ENCODE peak calls at places on chromosomes 2 and 18, in ten cellular contexts. One of them, this sample, is unnamed.

GRCh38 chr2:52117299-52117698 is 1085.4 kb upstream of the NRXN1 start:
- DNase-seq in stomach: no peak
- DNase-seq in prostate gland: no peak
- DNase-seq in Peyer's patch: no peak
- DNase-seq in GM12891: no peak
- DNase-seq in IMR-90: peak; percentile 74
- DNase-seq in A549: no peak
- DNase-seq in heart left ventricle: no peak
- DNase-seq in body of pancreas: no peak
- DNase-seq in endothelial cell of umbilical vein: no peak
- DNase-seq in this sample: no peak

GRCh38 chr18:75639468-75639831 is 211.9 kb upstream of the SMIM21 start:
- DNase-seq in IMR-90: no peak
- DNase-seq in Peyer's patch: no peak
- DNase-seq in A549: no peak
- DNase-seq in body of pancreas: no peak
- DNase-seq in GM12891: no peak
- DNase-seq in endothelial cell of umbilical vein: no peak
- DNase-seq in stomach: no peak
- DNase-seq in prostate gland: no peak
- DNase-seq in heart left ventricle: no peak
- DNase-seq in this sample: no peak

GRCh38 chr2:199740111-199740428 is 110.9 kb downstream of the FTCDNL1 start:
- DNase-seq in heart left ventricle: no peak
- DNase-seq in prostate gland: peak; percentile 22
- DNase-seq in IMR-90: no peak
- DNase-seq in GM12891: no peak
- DNase-seq in body of pancreas: no peak
- DNase-seq in A549: no peak
- DNase-seq in stomach: no peak
- DNase-seq in Peyer's patch: no peak
- DNase-seq in endothelial cell of umbilical vein: no peak
- DNase-seq in this sample: no peak

GRCh38 chr2:219308142-219309093 is 783 bp downstream of the PTPRN start:
- DNase-seq in heart left ventricle: peak; percentile 73
- DNase-seq in GM12891: peak; percentile 71
- DNase-seq in stomach: peak; percentile 52
- DNase-seq in prostate gland: no peak
- DNase-seq in body of pancreas: peak; percentile 63
- DNase-seq in A549: peak; percentile 70
- DNase-seq in endothelial cell of umbilical vein: peak; percentile 38
- DNase-seq in Peyer's patch: no peak
- DNase-seq in IMR-90: peak; percentile 65
- DNase-seq in this sample: peak; percentile 91

GRCh38 chr2:162184362-162184761 is 32.3 kb upstream of the GCG start:
- DNase-seq in body of pancreas: no peak
- DNase-seq in IMR-90: no peak
- DNase-seq in A549: no peak
- DNase-seq in prostate gland: no peak
- DNase-seq in GM12891: no peak
- DNase-seq in Peyer's patch: no peak
- DNase-seq in endothelial cell of umbilical vein: no peak
- DNase-seq in stomach: no peak
- DNase-seq in heart left ventricle: no peak
- DNase-seq in this sample: no peak

GRCh38 chr2:43345391-43345813 is 119.0 kb upstream of the ZFP36L2 start:
- DNase-seq in endothelial cell of umbilical vein: peak; percentile 36
- DNase-seq in A549: no peak
- DNase-seq in IMR-90: no peak
- DNase-seq in heart left ventricle: peak; percentile 57
- DNase-seq in prostate gland: no peak
- DNase-seq in body of pancreas: no peak
- DNase-seq in GM12891: no peak
- DNase-seq in Peyer's patch: no peak
- DNase-seq in stomach: no peak
- DNase-seq in this sample: no peak

GRCh38 chr2:191797937-191798873 is 48.7 kb downstream of the CAVIN2 start:
- DNase-seq in heart left ventricle: no peak
- DNase-seq in body of pancreas: no peak
- DNase-seq in prostate gland: no peak
- DNase-seq in A549: no peak
- DNase-seq in Peyer's patch: no peak
- DNase-seq in GM12891: no peak
- DNase-seq in endothelial cell of umbilical vein: no peak
- DNase-seq in stomach: no peak
- DNase-seq in IMR-90: no peak
- DNase-seq in this sample: no peak

GRCh38 chr2:12463189-12463588 is 253.5 kb upstream of the TRIB2 start:
- DNase-seq in body of pancreas: no peak
- DNase-seq in Peyer's patch: no peak
- DNase-seq in prostate gland: no peak
- DNase-seq in stomach: no peak
- DNase-seq in GM12891: no peak
- DNase-seq in IMR-90: no peak
- DNase-seq in A549: no peak
- DNase-seq in endothelial cell of umbilical vein: no peak
- DNase-seq in heart left ventricle: no peak
- DNase-seq in this sample: no peak

DNA sequence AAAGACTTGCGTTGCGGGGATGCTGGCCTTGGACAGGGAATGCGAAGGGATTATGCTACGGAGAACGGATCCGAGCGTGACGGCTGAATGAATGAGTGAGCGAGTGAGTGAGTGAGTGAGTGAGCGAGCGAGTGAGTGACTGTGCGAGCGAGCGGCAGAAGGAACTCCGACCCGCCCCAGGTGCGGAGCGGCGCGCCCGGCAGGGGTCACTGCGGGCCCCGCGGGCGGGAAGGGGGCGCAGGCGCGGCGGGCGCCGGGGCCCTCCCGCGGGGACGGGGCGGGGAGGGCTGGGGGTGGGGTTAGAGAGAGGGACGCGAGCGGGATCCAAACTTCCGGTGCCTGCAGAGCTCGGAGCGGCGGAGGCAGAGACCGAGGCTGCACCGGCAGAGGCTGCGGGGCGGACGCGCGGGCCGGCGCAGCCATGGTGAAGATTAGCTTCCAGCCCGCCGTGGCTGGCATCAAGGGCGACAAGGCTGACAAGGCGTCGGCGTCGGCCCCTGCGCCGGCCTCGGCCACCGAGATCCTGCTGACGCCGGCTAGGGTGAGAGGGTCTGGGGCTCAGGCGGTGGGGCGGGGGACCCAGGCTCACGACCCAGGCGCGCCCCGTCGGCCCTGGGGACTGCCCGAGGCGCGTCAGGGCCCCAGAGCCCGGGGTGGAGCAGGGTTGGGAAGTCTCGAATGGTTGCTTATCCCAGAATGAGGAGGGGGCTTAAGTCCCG is at the start of gene ITM2C:
- DNase-seq in heart left ventricle: peak; percentile 70
- DNase-seq in stomach: peak; percentile 75
- DNase-seq in Peyer's patch: peak; percentile 72
- DNase-seq in GM12891: peak; percentile 88
- DNase-seq in body of pancreas: peak; percentile 72
- DNase-seq in endothelial cell of umbilical vein: peak; percentile 19
- DNase-seq in prostate gland: peak; percentile 61
- DNase-seq in IMR-90: peak; percentile 62
- DNase-seq in A549: peak; percentile 76
- DNase-seq in this sample: peak; percentile 85
- TF ChIP-seq POLR2A in heart left ventricle: no peak
- TF ChIP-seq POLR2A in stomach: no peak
- TF ChIP-seq POLR2A in Peyer's patch: peak; percentile 89
- TF ChIP-seq POLR2A in GM12891: peak; percentile 31
- TF ChIP-seq POLR2A in body of pancreas: peak; percentile 28
- TF ChIP-seq POLR2A in endothelial cell of umbilical vein: no peak
- TF ChIP-seq POLR2A in prostate gland: peak; percentile 48
- TF ChIP-seq POLR2A in IMR-90: no peak
- TF ChIP-seq POLR2A in A549: peak; percentile 81
- TF ChIP-seq POLR2A in this sample: peak; percentile 74

GRCh38 chr2:45653125-45653524 is 1.6 kb downstream of the PRKCE start:
- DNase-seq in GM12891: no peak
- DNase-seq in Peyer's patch: no peak
- DNase-seq in stomach: no peak
- DNase-seq in endothelial cell of umbilical vein: no peak
- DNase-seq in body of pancreas: no peak
- DNase-seq in heart left ventricle: no peak
- DNase-seq in A549: no peak
- DNase-seq in prostate gland: no peak
- DNase-seq in IMR-90: no peak
- DNase-seq in this sample: no peak

GRCh38 chr2:45650851-45651414 is 542 bp upstream of the PRKCE start:
- DNase-seq in IMR-90: peak; percentile 98
- DNase-seq in A549: peak; percentile 72
- DNase-seq in Peyer's patch: peak; percentile 98
- DNase-seq in endothelial cell of umbilical vein: peak; percentile 96
- DNase-seq in GM12891: peak; percentile 84
- DNase-seq in body of pancreas: peak; percentile 92
- DNase-seq in heart left ventricle: peak; percentile 97
- DNase-seq in stomach: peak; percentile 94
- DNase-seq in prostate gland: peak; percentile 95
- DNase-seq in this sample: peak; percentile 92

GRCh38 chr2:45649855-45650806 is 1.3 kb upstream of the PRKCE start:
- DNase-seq in body of pancreas: peak; percentile 75
- DNase-seq in Peyer's patch: peak; percentile 76
- DNase-seq in prostate gland: peak; percentile 80
- DNase-seq in endothelial cell of umbilical vein: peak; percentile 68
- DNase-seq in heart left ventricle: peak; percentile 91
- DNase-seq in IMR-90: peak; percentile 33
- DNase-seq in GM12891: no peak
- DNase-seq in A549: peak; percentile 74
- DNase-seq in stomach: peak; percentile 82
- DNase-seq in this sample: peak; percentile 70

GRCh38 chr2:45652090-45653050 is 895 bp downstream of the PRKCE start:
- DNase-seq in body of pancreas: peak; percentile 35
- DNase-seq in IMR-90: peak; percentile 57
- DNase-seq in A549: no peak
- DNase-seq in GM12891: no peak
- DNase-seq in Peyer's patch: peak; percentile 47
- DNase-seq in stomach: peak; percentile 36
- DNase-seq in endothelial cell of umbilical vein: peak; percentile 64
- DNase-seq in prostate gland: peak; percentile 23
- DNase-seq in heart left ventricle: peak; percentile 72
- DNase-seq in this sample: no peak

DNA sequence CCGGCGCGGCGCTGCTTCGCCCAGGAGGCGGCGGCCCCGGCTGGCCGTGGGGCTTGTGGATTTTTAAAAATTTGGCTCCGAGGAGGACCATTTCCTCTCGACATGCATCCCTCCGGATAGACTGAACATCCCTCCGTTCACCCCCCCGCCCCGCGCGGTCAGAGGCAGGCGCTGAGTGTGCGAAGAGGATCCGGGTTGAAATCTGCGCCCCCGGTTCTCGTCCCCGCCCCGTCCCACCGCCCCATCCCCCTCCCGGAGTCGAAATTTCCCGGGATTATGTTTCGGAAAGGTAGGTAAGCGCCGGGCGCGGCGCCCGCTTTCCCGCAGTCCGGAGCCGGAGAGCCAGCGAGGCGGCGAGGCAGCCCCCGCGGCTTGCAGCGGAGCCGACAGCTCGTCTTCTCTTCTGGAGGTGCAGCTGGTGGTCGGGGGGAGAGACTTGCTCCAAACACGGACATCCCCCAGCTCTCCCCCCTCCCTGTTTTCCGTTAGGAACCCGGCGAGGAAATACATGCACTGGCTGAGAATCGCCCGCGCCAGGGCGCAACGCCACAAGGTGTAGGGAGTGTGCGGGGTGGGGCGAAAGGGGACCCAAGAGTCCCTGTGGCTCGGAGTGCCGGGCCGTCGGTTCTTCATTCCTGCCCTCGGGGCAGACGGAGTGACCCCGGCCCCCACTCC is at the start of gene PRKCE:
- DNase-seq in Peyer's patch: peak; percentile 62
- DNase-seq in body of pancreas: peak; percentile 57
- DNase-seq in stomach: peak; percentile 61
- DNase-seq in endothelial cell of umbilical vein: peak; percentile 50
- DNase-seq in GM12891: no peak
- DNase-seq in prostate gland: peak; percentile 47
- DNase-seq in A549: peak; percentile 67
- DNase-seq in IMR-90: no peak
- DNase-seq in heart left ventricle: peak; percentile 76
- DNase-seq in this sample: peak; percentile 79
- TF ChIP-seq POLR2A in Peyer's patch: no peak
- TF ChIP-seq POLR2A in body of pancreas: no peak
- TF ChIP-seq POLR2A in stomach: no peak
- TF ChIP-seq POLR2A in endothelial cell of umbilical vein: no peak
- TF ChIP-seq POLR2A in GM12891: no peak
- TF ChIP-seq POLR2A in prostate gland: no peak
- TF ChIP-seq POLR2A in A549: no peak
- TF ChIP-seq POLR2A in IMR-90: no peak
- TF ChIP-seq POLR2A in heart left ventricle: no peak
- TF ChIP-seq POLR2A in this sample: peak; percentile 7

GRCh38 chr2:100320547-100321180 is 1.6 kb downstream of the LONRF2 start:
- DNase-seq in GM12891: no peak
- DNase-seq in prostate gland: peak; percentile 28
- DNase-seq in IMR-90: no peak
- DNase-seq in endothelial cell of umbilical vein: no peak
- DNase-seq in heart left ventricle: no peak
- DNase-seq in body of pancreas: peak; percentile 36
- DNase-seq in Peyer's patch: no peak
- DNase-seq in stomach: no peak
- DNase-seq in A549: peak; percentile 9
- DNase-seq in this sample: no peak

GRCh38 chr2:100317634-100318033 is 4.7 kb downstream of the LONRF2 start:
- DNase-seq in GM12891: no peak
- DNase-seq in Peyer's patch: no peak
- DNase-seq in heart left ventricle: no peak
- DNase-seq in prostate gland: no peak
- DNase-seq in endothelial cell of umbilical vein: no peak
- DNase-seq in IMR-90: no peak
- DNase-seq in body of pancreas: no peak
- DNase-seq in stomach: no peak
- DNase-seq in A549: no peak
- DNase-seq in this sample: no peak

GRCh38 chr2:100327742-100328141 is 5.4 kb upstream of the LONRF2 start:
- DNase-seq in endothelial cell of umbilical vein: no peak
- DNase-seq in stomach: no peak
- DNase-seq in A549: no peak
- DNase-seq in body of pancreas: no peak
- DNase-seq in prostate gland: no peak
- DNase-seq in GM12891: no peak
- DNase-seq in IMR-90: no peak
- DNase-seq in heart left ventricle: no peak
- DNase-seq in Peyer's patch: no peak
- DNase-seq in this sample: no peak

GRCh38 chr2:100321181-100321880 is 970 bp downstream of the LONRF2 start:
- DNase-seq in heart left ventricle: peak; percentile 53
- DNase-seq in stomach: peak; percentile 55
- DNase-seq in A549: peak; percentile 40
- DNase-seq in IMR-90: peak; percentile 21
- DNase-seq in prostate gland: peak; percentile 26
- DNase-seq in GM12891: peak; percentile 22
- DNase-seq in endothelial cell of umbilical vein: peak; percentile 10
- DNase-seq in Peyer's patch: no peak
- DNase-seq in body of pancreas: peak; percentile 82
- DNase-seq in this sample: peak; percentile 45

DNA sequence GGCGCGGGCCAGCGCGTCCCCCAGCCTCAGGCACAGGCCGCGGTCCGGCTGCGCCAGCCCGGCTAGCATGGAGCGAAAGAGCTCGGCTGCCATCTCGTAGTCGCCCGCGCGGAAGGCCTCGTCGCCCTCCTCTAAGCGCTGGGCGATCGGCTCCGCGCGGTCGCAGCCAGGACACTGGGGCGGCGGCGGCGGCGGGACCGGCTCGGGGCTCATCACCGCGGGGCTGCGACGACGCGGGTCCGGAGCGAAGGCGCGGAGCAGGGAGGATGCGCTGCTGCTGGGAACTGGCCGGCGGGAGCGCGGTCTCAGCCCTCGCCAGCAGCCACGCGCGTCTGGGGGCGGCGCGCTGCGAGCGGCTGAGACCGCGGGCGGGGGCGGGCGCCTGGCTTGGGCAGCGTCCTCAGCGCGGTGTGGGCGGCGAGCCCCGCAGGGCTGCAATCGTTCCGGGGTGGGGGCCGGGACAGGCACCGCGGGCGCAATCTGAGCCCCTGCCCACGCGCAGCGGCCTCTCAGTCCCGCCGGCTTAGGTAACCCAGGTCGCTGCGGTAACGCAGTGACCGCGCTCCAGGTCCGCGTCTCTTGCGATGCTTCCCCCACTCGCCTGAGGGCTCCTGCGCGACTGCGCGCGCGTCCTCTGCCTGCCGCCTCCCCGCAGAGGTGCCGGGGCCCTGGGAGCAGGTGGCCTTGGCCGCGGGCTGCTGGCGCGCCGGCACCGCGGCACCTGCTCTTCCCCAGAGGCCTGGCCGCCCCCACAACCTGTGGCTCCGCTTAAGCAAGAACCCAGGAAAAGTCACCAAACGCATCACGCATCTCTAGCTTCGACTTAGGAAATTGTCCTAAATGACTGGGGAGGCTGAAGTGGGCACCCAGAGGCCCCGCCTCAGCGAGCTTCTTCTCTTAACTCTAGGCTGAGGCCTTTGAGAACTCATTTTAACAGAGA is at the start of gene LONRF2:
- DNase-seq in Peyer's patch: no peak
- DNase-seq in IMR-90: no peak
- DNase-seq in heart left ventricle: peak; percentile 64
- DNase-seq in body of pancreas: peak; percentile 78
- DNase-seq in stomach: peak; percentile 52
- DNase-seq in prostate gland: peak; percentile 30
- DNase-seq in GM12891: peak; percentile 25
- DNase-seq in endothelial cell of umbilical vein: no peak
- DNase-seq in A549: peak; percentile 44
- DNase-seq in this sample: peak; percentile 15
- TF ChIP-seq POLR2A in Peyer's patch: no peak
- TF ChIP-seq POLR2A in IMR-90: no peak
- TF ChIP-seq POLR2A in heart left ventricle: no peak
- TF ChIP-seq POLR2A in body of pancreas: peak; percentile 64
- TF ChIP-seq POLR2A in stomach: no peak
- TF ChIP-seq POLR2A in prostate gland: no peak
- TF ChIP-seq POLR2A in GM12891: no peak
- TF ChIP-seq POLR2A in endothelial cell of umbilical vein: no peak
- TF ChIP-seq POLR2A in A549: peak; percentile 30
- TF ChIP-seq POLR2A in this sample: no peak

GRCh38 chr2:216014006-216014405 is 655 bp upstream of the MREG start:
- DNase-seq in A549: no peak
- DNase-seq in prostate gland: no peak
- DNase-seq in IMR-90: no peak
- DNase-seq in GM12891: no peak
- DNase-seq in endothelial cell of umbilical vein: no peak
- DNase-seq in heart left ventricle: no peak
- DNase-seq in body of pancreas: no peak
- DNase-seq in stomach: no peak
- DNase-seq in Peyer's patch: no peak
- DNase-seq in this sample: no peak
- TF ChIP-seq POLR2A in A549: no peak
- TF ChIP-seq POLR2A in prostate gland: no peak
- TF ChIP-seq POLR2A in IMR-90: no peak
- TF ChIP-seq POLR2A in GM12891: no peak
- TF ChIP-seq POLR2A in endothelial cell of umbilical vein: no peak
- TF ChIP-seq POLR2A in heart left ventricle: no peak
- TF ChIP-seq POLR2A in body of pancreas: no peak
- TF ChIP-seq POLR2A in stomach: no peak
- TF ChIP-seq POLR2A in Peyer's patch: no peak
- TF ChIP-seq POLR2A in this sample: no peak